ENCODE peak calls at places on chromosomes 11 and 22, in seven cellular contexts. F is K562, I is colonic mucosa, B is PC-3, C is GM23338, G is kidney, U is adrenal gland. V is an unnamed sample.

GRCh38 chr11:67300756-67301312 is 2.5 kb upstream of the SSH3 start:
- DNase-seq in F (no peak), I (peak), B (no peak), C (no peak), G (peak), U (no peak), V (peak)

GRCh38 chr11:128040603-128041002 is 546.8 kb downstream of the ETS1 start:
- DNase-seq in F (no peak), I (no peak), B (peak), C (no peak), G (no peak), U (no peak), V (no peak)

GRCh38 chr22:44337658-44338004 is 24.9 kb upstream of the SHISAL1 start:
- DNase-seq in F (peak), I (no peak), B (peak), C (peak), G (no peak), U (peak), V (peak)

GRCh38 chr22:45972091-45972867 is 4.7 kb downstream of the WNT7B start:
- DNase-seq in F (no peak), I (no peak), B (no peak), C (peak), G (no peak), U (no peak), V (no peak)

GRCh38 chr11:71309181-71309580 is 56.8 kb upstream of the SHANK2 start:
- DNase-seq in F (no peak), I (peak), B (no peak), C (no peak), G (no peak), U (no peak), V (no peak)

GRCh38 chr11:41982975-41983374 is 523.5 kb upstream of the LRRC4C start:
- DNase-seq in F (no peak), I (no peak), B (no peak), C (no peak), G (no peak), U (no peak), V (no peak)

GRCh38 chr11:113781682-113782081 is 2.1 kb downstream of the CLDN25 start:
- DNase-seq in F (no peak), I (no peak), B (peak), C (peak), G (no peak), U (no peak), V (no peak)

GRCh38 chr11:574632-575323 is 1.5 kb upstream of the PHRF1 start:
- DNase-seq in F (no peak), I (no peak), B (no peak), C (no peak), G (peak), U (no peak), V (peak)

GRCh38 chr11:118449316-118449918 is 13.1 kb downstream of the KMT2A start:
- DNase-seq in F (no peak), I (no peak), B (no peak), C (no peak), G (no peak), U (no peak), V (no peak)

GRCh38 chr11:73200256-73200655 is 17.8 kb upstream of the P2RY2 start:
- DNase-seq in F (no peak), I (no peak), B (peak), C (peak), G (no peak), U (no peak), V (no peak)

GRCh38 chr22:24006914-24007214 is 1.6 kb upstream of the GSTT4 start:
- DNase-seq in F (no peak), I (no peak), B (no peak), C (no peak), G (no peak), U (no peak), V (no peak)

GRCh38 chr11:71937826-71938225 is 9.0 kb downstream of the RNF121 start:
- DNase-seq in F (no peak), I (no peak), B (no peak), C (no peak), G (no peak), U (peak), V (no peak)

GRCh38 chr11:70672991-70673670 is 274.8 kb downstream of the CTTN start:
- DNase-seq in F (no peak), I (no peak), B (no peak), C (no peak), G (no peak), U (no peak), V (no peak)

GRCh38 chr11:46392421-46393230 is 1.1 kb upstream of the CHRM4 start:
- DNase-seq in F (peak), I (peak), B (peak), C (peak), G (peak), U (peak), V (peak)

GRCh38 chr11:75884321-75884720 is 69.3 kb downstream of the UVRAG start:
- DNase-seq in F (no peak), I (no peak), B (no peak), C (no peak), G (no peak), U (no peak), V (no peak)

GRCh38 chr11:65418431-65418680 is 4.2 kb upstream of the NEAT1 start:
- DNase-seq in F (no peak), I (no peak), B (no peak), C (no peak), G (no peak), U (peak), V (peak)

GRCh38 chr11:65418681-65419459 is 3.7 kb upstream of the NEAT1 start:
- DNase-seq in F (peak), I (peak), B (peak), C (peak), G (peak), U (peak), V (peak)

GRCh38 chr11:65420506-65421203 is 1.9 kb upstream of the NEAT1 start:
- DNase-seq in F (peak), I (no peak), B (no peak), C (no peak), G (peak), U (no peak), V (no peak)

GRCh38 chr11:65419773-65420481 is 2.7 kb upstream of the NEAT1 start:
- DNase-seq in F (peak), I (peak), B (peak), C (peak), G (peak), U (peak), V (peak)

DNA sequence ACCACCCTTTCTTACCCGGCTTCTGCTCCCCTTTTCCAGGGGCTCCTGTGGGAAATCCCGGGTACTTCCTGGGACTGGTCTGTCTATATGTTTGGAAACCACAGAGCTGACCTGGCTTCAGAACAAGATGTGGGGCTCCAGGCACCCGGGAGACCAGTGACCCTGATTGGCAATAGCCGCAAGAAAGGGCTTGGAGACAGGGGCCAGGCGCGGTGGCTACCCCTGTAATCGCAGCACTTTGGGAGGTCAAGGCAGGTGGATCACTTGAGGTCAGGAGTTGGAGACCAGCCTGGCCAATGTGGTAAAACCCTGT is 3.2 kb upstream of the NEAT1 start:
- DNase-seq in F (no peak), I (no peak), B (no peak), C (no peak), G (peak), U (peak), V (no peak)
- H3K4me3 ChIP-seq in F (peak), I (peak), B (peak), C (peak), G (peak), U (no peak), V (peak)

DNA sequence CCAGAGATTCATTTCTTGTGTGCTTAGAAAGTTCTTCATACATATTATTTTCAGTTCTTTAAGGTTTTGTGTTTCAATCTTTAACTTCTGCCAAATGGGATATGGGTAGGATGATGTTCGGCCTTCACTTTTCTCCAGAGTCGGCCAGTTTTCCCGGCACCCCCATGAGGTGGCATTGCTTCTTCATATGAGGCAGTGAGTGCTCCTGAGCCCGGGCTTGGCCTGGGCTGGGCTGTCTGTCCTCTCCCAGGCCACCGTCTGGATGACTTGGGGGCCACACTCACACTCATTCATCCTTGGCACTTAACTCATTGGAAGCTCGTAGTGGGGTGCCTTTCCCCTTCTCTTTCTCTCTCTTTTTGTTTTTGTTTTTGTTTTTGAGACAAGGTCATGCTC is 23.8 kb downstream of the FADS2 start:
- DNase-seq in F (no peak), I (no peak), B (no peak), C (no peak), G (no peak), U (no peak), V (no peak)
- H3K27ac ChIP-seq in F (no peak), I (no peak), B (no peak), C (no peak), G (no peak), U (peak), V (no peak)

DNA sequence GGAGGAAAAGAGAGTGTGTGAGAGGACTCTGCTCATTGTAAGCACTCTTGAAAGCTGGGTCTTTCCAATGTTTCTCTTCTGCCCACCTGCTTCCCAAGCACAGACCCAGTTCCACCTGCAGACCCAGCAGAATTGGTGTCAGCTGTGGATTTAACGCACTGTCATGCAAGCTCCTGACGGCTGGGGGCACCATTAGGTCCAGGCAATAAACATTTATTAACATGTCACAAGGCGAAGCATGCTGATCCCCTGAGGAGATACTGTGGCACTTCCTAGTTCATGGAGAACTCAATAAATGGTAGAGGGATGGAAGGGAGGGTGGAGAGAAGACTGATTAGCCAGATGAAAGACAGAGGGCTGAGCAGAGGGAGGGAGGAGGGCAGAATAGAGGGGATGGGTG is 68.3 kb upstream of the TSPAN18 start:
- DNase-seq in F (peak), I (no peak), B (peak), C (peak), G (no peak), U (peak), V (peak)
- TF ChIP-seq CTCF in F (peak), I (no peak), B (peak), C (peak), G (peak), U (no peak), V (peak)

GRCh38 chr22:29811377-29811776 is 26.7 kb downstream of the ASCC2 start:
- DNase-seq in F (no peak), I (peak), B (peak), C (no peak), G (no peak), U (no peak), V (no peak)
- H3K4me3 ChIP-seq in F (no peak), I (no peak), B (no peak), C (no peak), G (no peak), U (no peak), V (no peak)

DNA sequence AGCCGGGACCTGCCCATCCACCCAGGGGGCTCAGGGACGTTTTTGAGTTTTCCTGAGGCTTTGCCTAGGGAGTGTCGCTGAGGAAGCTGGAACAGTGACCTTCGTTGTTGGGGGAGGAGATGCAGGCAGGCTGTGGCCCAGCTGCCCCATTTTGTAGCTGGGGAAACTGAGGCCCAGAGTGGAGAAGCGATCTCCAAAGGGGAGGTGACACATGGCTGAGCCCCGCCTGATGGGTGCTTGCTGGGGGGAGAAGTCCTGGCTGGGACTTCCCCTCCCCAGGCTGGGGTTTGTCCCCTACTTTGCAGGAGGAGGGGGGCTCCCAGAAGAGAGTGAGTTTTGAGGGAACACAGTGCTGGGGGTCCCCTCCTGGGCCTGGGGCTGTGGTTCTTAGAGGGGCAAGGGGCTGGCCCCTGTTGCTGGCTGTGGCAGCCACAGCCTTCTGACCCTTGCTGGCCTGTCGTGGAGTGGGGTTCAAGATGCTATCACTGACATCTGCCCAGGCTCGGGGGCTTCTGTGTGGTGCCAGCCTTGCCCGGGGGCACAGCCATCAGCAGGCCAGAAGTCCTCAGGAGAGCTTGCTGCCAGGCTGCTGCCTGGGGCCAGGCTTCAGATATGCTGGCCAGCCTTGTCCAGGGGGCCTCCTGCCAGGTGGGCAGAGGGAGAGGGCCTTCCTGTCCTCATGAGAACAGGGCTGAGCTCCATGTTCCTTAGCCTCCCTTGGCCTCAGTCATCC is 21.4 kb downstream of the KCNQ1 start:
- DNase-seq in F (no peak), I (peak), B (no peak), C (no peak), G (no peak), U (no peak), V (no peak)
- H3K27ac ChIP-seq in F (no peak), I (no peak), B (no peak), C (no peak), G (peak), U (peak), V (no peak)

GRCh38 chr11:79059171-79059570 is 381.7 kb downstream of the TENM4 start:
- DNase-seq in F (no peak), I (no peak), B (no peak), C (no peak), G (no peak), U (no peak), V (no peak)

GRCh38 chr11:79066456-79067354 is 374.1 kb downstream of the TENM4 start:
- DNase-seq in F (peak), I (no peak), B (no peak), C (peak), G (no peak), U (no peak), V (no peak)

GRCh38 chr11:79060081-79060480 is 380.7 kb downstream of the TENM4 start:
- DNase-seq in F (no peak), I (no peak), B (no peak), C (no peak), G (no peak), U (no peak), V (no peak)

GRCh38 chr11:79060534-79060933 is 380.3 kb downstream of the TENM4 start:
- DNase-seq in F (no peak), I (no peak), B (peak), C (no peak), G (no peak), U (no peak), V (no peak)

GRCh38 chr11:79062814-79063762 is 377.7 kb downstream of the TENM4 start:
- DNase-seq in F (peak), I (no peak), B (peak), C (peak), G (no peak), U (peak), V (peak)
- TF ChIP-seq CTCF in F (peak), I (no peak), B (peak), C (peak), G (peak), U (no peak), V (peak)

DNA sequence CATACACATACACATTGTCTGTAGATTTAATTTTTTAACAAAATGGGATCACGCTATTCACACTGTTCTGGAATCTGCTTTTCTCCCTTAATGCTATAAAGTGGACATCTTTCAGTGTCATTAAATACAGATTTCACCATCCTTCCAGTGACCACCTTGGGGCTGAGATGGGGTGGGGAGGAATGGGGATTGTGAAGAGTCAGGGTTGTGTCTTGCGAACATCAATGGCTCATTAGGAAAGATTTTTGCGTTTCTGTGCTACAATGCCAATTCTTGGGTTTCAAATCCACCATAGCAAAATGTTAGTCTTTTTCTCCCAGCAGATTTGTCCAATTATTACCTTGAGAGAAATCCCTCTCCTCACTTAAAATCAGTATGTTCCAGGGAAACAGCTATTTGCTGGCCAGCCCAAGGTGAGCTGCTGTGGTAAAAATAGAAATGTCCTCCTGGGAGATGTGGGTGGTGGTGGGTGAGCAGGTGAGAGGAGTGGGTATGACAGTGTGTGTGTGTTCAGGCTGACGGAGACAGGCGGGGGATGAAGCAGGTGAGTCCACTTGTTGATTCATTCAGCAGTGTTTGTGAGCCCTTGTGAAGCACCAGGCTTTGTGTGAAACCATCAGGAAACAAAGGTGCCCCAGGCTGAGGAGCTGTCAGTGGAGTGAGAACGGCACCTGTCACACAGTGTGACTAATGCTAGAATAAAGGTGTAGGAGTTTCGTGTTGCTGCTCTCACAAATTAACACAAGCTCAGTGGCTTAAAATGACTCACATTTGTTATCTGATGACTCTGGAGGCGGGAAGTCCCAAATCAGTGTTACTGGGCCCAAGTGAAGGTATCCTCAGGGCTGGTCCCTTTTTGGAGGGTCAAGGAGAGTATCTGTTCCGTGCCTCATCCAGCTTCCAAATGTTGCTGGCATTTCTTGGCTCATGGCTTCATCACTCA is 1.7 kb upstream of the CBX6 start:
- DNase-seq in F (no peak), I (no peak), B (peak), C (no peak), G (no peak), U (no peak), V (no peak)
- H3K4me3 ChIP-seq in F (no peak), I (no peak), B (peak), C (peak), G (peak), U (no peak), V (peak)

DNA sequence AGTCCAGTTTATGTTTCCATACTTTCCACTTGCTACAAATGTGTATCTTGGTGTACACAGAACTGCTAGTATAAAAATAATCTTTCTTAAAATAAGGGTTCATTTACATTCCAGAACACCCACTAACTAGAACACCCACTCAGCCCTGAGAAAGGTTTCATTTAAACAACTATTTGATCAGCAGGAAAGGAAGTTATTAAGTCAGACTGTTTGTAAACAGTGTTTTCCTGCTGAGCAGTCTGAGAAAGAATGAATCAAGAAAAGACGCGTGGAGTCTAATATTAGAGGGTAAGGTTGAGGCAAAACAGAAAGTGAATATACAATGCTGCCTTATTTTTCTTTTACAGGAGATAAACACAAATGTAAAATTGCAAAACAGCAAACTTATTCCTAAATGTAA is 32.7 kb downstream of the NARS2 start:
- DNase-seq in F (no peak), I (no peak), B (no peak), C (no peak), G (no peak), U (no peak), V (no peak)
- H3K27ac ChIP-seq in F (no peak), I (no peak), B (no peak), C (no peak), G (no peak), U (no peak), V (no peak)